ENCODE peak calls at places on chromosomes 5 and 9, in six cellular contexts. O is left lung, D is right lobe of liver, Q is HFF-Myc, G is mammary epithelial cell, M is OCI-LY7. L is an unnamed sample.

GRCh38 chr5:2896371-2897275 is 145.1 kb upstream of the IRX2 start:
- DNase-seq in O (no peak), D (peak), Q (no peak), G (no peak), M (no peak), L (no peak)

GRCh38 chr5:32711693-32712462 is 757 bp downstream of the NPR3 start:
- DNase-seq in O (no peak), D (no peak), Q (no peak), G (peak), M (no peak), L (no peak)

GRCh38 chr5:158209219-158209908 is 350.4 kb upstream of the CLINT1 start:
- DNase-seq in O (no peak), D (no peak), Q (no peak), G (no peak), M (no peak), L (no peak)

GRCh38 chr9:98678244-98678842 is 30.4 kb downstream of the GABBR2 start:
- DNase-seq in O (no peak), D (no peak), Q (no peak), G (no peak), M (peak), L (no peak)

GRCh38 chr9:2344436-2344835 is 277.2 kb upstream of the VLDLR start:
- DNase-seq in O (no peak), D (no peak), Q (no peak), G (no peak), M (no peak), L (no peak)

GRCh38 chr5:180118391-180118791 is 46.8 kb upstream of the RNF130 start:
- DNase-seq in O (peak), D (no peak), Q (no peak), G (no peak), M (no peak), L (no peak)

GRCh38 chr9:136844766-136845464 is 2.6 kb downstream of the AJM1 start:
- DNase-seq in O (no peak), D (no peak), Q (no peak), G (no peak), M (no peak), L (no peak)

GRCh38 chr5:169893586-169893985 is 86.7 kb downstream of the INSYN2B start:
- DNase-seq in O (no peak), D (no peak), Q (no peak), G (no peak), M (no peak), L (peak)

GRCh38 chr9:38112010-38112409 is 43.0 kb upstream of the SHB start:
- DNase-seq in O (no peak), D (no peak), Q (no peak), G (no peak), M (no peak), L (no peak)

GRCh38 chr9:87112656-87113055 is 165.3 kb upstream of the GAS1 start:
- DNase-seq in O (no peak), D (no peak), Q (no peak), G (peak), M (no peak), L (no peak)

GRCh38 chr9:72204062-72204461 is 54.8 kb downstream of the GDA start:
- DNase-seq in O (no peak), D (no peak), Q (no peak), G (no peak), M (no peak), L (no peak)

GRCh38 chr9:72207278-72207677 is 58.0 kb downstream of the GDA start:
- DNase-seq in O (no peak), D (no peak), Q (no peak), G (no peak), M (no peak), L (no peak)

GRCh38 chr9:72200452-72200851 is 51.2 kb downstream of the GDA start:
- DNase-seq in O (no peak), D (no peak), Q (no peak), G (no peak), M (no peak), L (no peak)

GRCh38 chr9:72205513-72205912 is 56.3 kb downstream of the GDA start:
- DNase-seq in O (no peak), D (no peak), Q (no peak), G (peak), M (no peak), L (no peak)

DNA sequence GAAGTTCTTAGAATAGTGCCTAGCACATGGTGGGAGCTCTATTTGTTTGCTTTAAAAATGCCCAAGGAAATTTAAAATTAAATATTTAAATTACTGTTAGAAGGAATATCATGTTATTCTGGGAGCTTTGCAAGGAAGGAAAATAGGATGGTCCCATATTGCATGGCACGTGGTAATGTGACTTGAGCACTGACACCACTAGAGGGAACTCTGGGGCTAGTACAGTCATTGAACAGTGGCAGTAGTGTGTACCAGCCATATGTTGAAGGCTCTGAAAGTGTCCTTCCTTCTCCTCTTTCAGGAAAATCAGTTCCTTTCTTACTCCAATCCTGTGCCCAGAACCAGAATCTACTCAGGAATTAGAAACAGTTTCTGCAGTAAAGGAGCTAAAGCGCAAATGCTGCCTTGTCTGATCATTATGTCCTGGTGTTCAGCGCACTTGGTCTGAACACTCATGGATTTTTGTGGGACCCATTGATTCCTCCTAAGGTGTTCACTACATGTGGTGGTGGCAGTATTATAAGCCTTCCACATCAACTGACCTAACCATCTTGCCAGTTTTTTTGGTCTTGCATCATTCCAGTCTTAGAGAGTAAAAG is 54.1 kb downstream of the GDA start:
- DNase-seq in O (no peak), D (no peak), Q (peak), G (peak), M (peak), L (no peak)
- TF ChIP-seq CTCF in O (peak), D (peak), Q (peak), G (peak), M (peak), L (peak)

GRCh38 chr9:6787793-6788174 is 30.0 kb downstream of the KDM4C start:
- DNase-seq in O (no peak), D (no peak), Q (no peak), G (no peak), M (no peak), L (no peak)
- H3K4me3 ChIP-seq in O (no peak), D (no peak), Q (no peak), G (no peak), M (no peak), L (no peak)

GRCh38 chr9:34010979-34011378 is 37.7 kb downstream of the UBAP2 start:
- DNase-seq in O (no peak), D (no peak), Q (peak), G (peak), M (peak), L (no peak)
- TF ChIP-seq CTCF in O (no peak), D (peak), Q (peak), G (peak), M (peak), L (no peak)

DNA sequence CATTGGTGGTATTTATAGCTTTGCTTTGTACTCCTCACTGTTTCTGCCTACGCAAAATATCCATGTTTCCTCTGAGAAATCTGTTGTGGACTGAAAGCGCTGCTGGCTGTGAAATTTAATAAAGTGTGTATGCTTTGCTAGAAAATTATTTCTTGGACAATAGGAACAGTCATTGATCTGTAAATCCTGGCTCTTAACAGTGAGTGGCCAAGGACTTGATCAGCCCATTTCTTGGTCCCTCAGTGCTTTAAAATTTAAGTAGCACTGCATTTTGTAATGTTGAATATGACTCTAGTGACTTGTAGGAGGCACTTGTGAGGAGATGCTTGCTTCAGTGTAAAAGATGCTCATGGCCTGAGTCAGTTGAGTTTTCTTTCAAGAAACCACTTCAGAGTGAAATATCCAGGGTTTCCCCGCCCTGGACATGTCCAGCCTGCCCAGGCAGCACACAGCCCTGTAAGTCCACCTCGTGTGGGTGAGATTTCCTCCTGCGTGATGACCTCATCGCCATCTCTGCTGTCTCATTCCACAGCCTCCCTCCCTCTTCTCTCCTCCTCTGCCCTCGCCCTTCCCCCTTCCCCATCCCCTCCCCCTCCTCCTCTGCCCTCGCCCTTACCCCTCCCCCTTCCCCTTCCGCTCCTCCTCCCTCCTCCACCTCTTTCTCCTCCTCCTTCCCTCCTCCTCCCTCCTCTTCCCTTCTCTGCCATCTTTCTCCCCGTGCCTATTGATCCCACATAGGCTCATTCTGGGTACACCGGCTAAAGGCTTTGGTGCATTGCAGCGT is 34.1 kb upstream of the NCS1 start:
- DNase-seq in O (peak), D (no peak), Q (peak), G (peak), M (no peak), L (peak)
- H3K4me3 ChIP-seq in O (no peak), D (no peak), Q (no peak), G (no peak), M (no peak), L (no peak)

GRCh38 chr9:77307166-77307565 is 129.8 kb downstream of the VPS13A start:
- DNase-seq in O (no peak), D (no peak), Q (no peak), G (peak), M (no peak), L (no peak)
- TF ChIP-seq CTCF in O (no peak), D (no peak), Q (no peak), G (no peak), M (no peak), L (no peak)

GRCh38 chr5:128965011-128965637 is at the start of gene SLC27A6:
- DNase-seq in O (peak), D (no peak), Q (no peak), G (peak), M (no peak), L (no peak)

GRCh38 chr5:128966846-128967245 is 1.6 kb downstream of the SLC27A6 start:
- DNase-seq in O (no peak), D (no peak), Q (no peak), G (no peak), M (no peak), L (no peak)

GRCh38 chr5:128966375-128966774 is 1.1 kb downstream of the SLC27A6 start:
- DNase-seq in O (no peak), D (no peak), Q (no peak), G (no peak), M (no peak), L (no peak)

GRCh38 chr5:128962211-128962610 is 3.1 kb upstream of the SLC27A6 start:
- DNase-seq in O (no peak), D (no peak), Q (no peak), G (no peak), M (no peak), L (no peak)

DNA sequence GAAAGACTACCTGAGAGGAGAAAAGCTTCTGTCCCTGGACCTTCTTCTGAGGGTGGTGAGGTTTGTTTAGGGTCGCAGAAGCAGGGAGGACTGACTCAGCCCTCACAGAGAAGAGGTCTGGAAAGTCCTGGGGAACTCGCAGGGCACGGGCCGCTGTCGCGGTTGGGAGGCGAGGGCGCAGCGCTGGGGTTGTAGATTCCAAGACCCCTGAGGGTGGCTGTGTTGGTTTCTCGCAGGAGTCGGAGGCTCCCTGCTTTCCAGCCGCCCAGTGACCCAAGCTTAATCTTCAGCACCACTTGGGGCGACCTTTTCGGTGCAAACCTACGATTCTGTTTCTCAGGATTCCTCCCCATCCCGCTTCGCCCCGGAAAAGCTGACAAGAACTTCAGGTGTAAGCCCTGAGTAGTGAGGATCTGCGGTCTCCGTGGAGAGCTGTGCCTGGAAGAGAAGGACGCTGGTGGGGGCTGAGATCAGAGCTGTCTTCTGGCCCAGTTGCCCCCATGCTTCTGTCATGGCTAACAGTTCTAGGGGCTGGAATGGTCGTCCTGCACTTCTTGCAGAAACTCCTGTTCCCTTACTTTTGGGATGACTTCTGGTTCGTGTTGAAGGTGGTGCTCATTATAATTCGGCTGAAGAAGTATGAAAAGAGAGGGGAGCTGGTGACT is 482 bp downstream of the SLC27A6 start:
- DNase-seq in O (no peak), D (no peak), Q (no peak), G (no peak), M (no peak), L (no peak)
- H3K4me3 ChIP-seq in O (no peak), D (no peak), Q (peak), G (peak), M (no peak), L (peak)

GRCh38 chr9:112856843-112857242 is 33.8 kb downstream of the SLC46A2 start:
- DNase-seq in O (no peak), D (no peak), Q (no peak), G (no peak), M (no peak), L (no peak)

GRCh38 chr9:112858005-112858404 is 32.7 kb downstream of the SLC46A2 start:
- DNase-seq in O (no peak), D (no peak), Q (no peak), G (no peak), M (peak), L (no peak)

GRCh38 chr9:112861155-112861554 is 29.5 kb downstream of the SLC46A2 start:
- DNase-seq in O (no peak), D (no peak), Q (no peak), G (no peak), M (no peak), L (no peak)

GRCh38 chr9:112860466-112860865 is 30.2 kb downstream of the SLC46A2 start:
- DNase-seq in O (no peak), D (no peak), Q (no peak), G (peak), M (no peak), L (no peak)

GRCh38 chr9:112858625-112859147 is 32.0 kb downstream of the SLC46A2 start:
- DNase-seq in O (peak), D (no peak), Q (no peak), G (peak), M (peak), L (no peak)
- TF ChIP-seq CTCF in O (no peak), D (no peak), Q (no peak), G (no peak), M (no peak), L (no peak)